ENCODE peak calls at places on chromosomes 3 and 15, in six cellular contexts. L, X, D, O, B and V are unnamed samples.

GRCh38 chr3:30273304-30274072 is 332.9 kb upstream of the TGFBR2 start:
- DNase-seq in X (peak; percentile 81), B (no peak), L (no peak), O (no peak), D (no peak), V (no peak)

GRCh38 chr3:182212479-182213076 is 500.9 kb downstream of the SOX2 start:
- DNase-seq in L (peak; percentile 99), O (no peak), B (no peak), D (no peak), X (peak; percentile 99), V (no peak)

GRCh38 chr3:124887996-124888298 is 782 bp upstream of the ITGB5 start:
- DNase-seq in L (no peak), X (no peak), B (no peak), D (no peak), O (no peak), V (no peak)

GRCh38 chr3:195094211-195094921 is 176.6 kb downstream of the XXYLT1 start:
- DNase-seq in L (peak; percentile 37), B (no peak), X (no peak), D (no peak), O (no peak), V (no peak)

GRCh38 chr15:69410290-69410874 is 3.8 kb upstream of the KIF23 start:
- DNase-seq in O (peak; percentile 55), L (peak; percentile 83), B (peak; percentile 53), D (peak; percentile 13), X (peak; percentile 44), V (peak; percentile 39)

GRCh38 chr15:20340931-20341661 is 200.5 kb downstream of the GOLGA6L6 start:
- DNase-seq in X (no peak), B (peak; percentile 41), D (no peak), O (peak; percentile 38), L (no peak), V (no peak)

GRCh38 chr3:168034152-168034928 is 61.4 kb downstream of the GOLIM4 start:
- DNase-seq in L (peak; percentile 85), B (no peak), X (peak; percentile 76), D (no peak), O (no peak), V (no peak)

GRCh38 chr15:52518972-52519371 is 9.7 kb downstream of the MYO5A start:
- DNase-seq in O (no peak), B (no peak), X (no peak), D (no peak), L (no peak), V (no peak)

GRCh38 chr15:39628131-39628482 is 47.2 kb downstream of the THBS1 start:
- DNase-seq in O (no peak), B (no peak), D (no peak), X (no peak), L (no peak), V (no peak)

GRCh38 chr3:143124683-143125520 is 5.3 kb downstream of the CHST2 start:
- DNase-seq in X (no peak), B (no peak), O (no peak), L (no peak), D (no peak), V (no peak)

GRCh38 chr3:178518660-178519396 is 17.4 kb upstream of the KCNMB2 start:
- DNase-seq in L (peak; percentile 85), D (no peak), B (no peak), O (no peak), X (peak; percentile 40), V (no peak)

GRCh38 chr15:62591842-62592838 is 427.1 kb upstream of the C2CD4B start:
- DNase-seq in D (no peak), X (peak; percentile 64), B (no peak), L (peak; percentile 70), O (no peak), V (no peak)

GRCh38 chr3:162491957-162492356 is 995.3 kb downstream of the OTOL1 start:
- DNase-seq in B (no peak), O (no peak), X (peak; percentile 14), D (no peak), L (no peak), V (no peak)

GRCh38 chr3:54133196-54133595 is 10.8 kb downstream of the CACNA2D3 start:
- DNase-seq in O (no peak), L (peak; percentile 7), D (no peak), B (no peak), X (no peak), V (no peak)

GRCh38 chr15:100663066-100663465 is 60.7 kb downstream of the ASB7 start:
- DNase-seq in L (peak; percentile 51), B (no peak), O (peak; percentile 55), X (peak; percentile 19), D (no peak), V (peak; percentile 50)

GRCh38 chr3:27219127-27219860 is 149.9 kb downstream of the NEK10 start:
- DNase-seq in D (no peak), B (no peak), X (peak; percentile 56), L (peak; percentile 45), O (no peak), V (no peak)

GRCh38 chr15:95994418-95994817 is 336.1 kb upstream of the NR2F2 start:
- DNase-seq in X (peak; percentile 69), O (no peak), D (no peak), L (peak; percentile 59), B (no peak), V (no peak)

GRCh38 chr15:90075420-90076289 is 26.6 kb downstream of the IDH2 start:
- DNase-seq in B (peak; percentile 64), X (peak; percentile 47), D (no peak), L (no peak), O (no peak), V (no peak)

GRCh38 chr3:66066963-66067617 is 28.4 kb upstream of the MAGI1 start:
- DNase-seq in X (no peak), L (peak; percentile 13), D (no peak), O (no peak), B (no peak), V (no peak)

GRCh38 chr3:157436583-157437300 is at the start of gene PTX3:
- DNase-seq in D (no peak), X (peak; percentile 92), B (peak; percentile 18), L (peak; percentile 96), O (peak; percentile 27), V (peak; percentile 12)

GRCh38 chr15:64949383-64950141 is 37.9 kb downstream of the ANKDD1A start:
- DNase-seq in L (no peak), O (no peak), D (no peak), B (no peak), X (no peak), V (no peak)

GRCh38 chr3:13137808-13138565 is 64.8 kb upstream of the IQSEC1 start:
- DNase-seq in B (no peak), D (no peak), L (no peak), O (no peak), X (no peak), V (no peak)

GRCh38 chr3:11363732-11364131 is 91.5 kb downstream of the ATG7 start:
- DNase-seq in X (no peak), D (no peak), B (no peak), O (no peak), L (no peak), V (no peak)

GRCh38 chr3:106824856-106825255 is 552.4 kb upstream of the CCDC54 start:
- DNase-seq in X (peak; percentile 83), L (peak; percentile 96), B (no peak), O (no peak), D (no peak), V (peak; percentile 16)

GRCh38 chr3:5035113-5035512 is 55.9 kb downstream of the BHLHE40 start:
- DNase-seq in D (no peak), B (no peak), O (no peak), L (no peak), X (no peak), V (no peak)

GRCh38 chr15:89496155-89497098 is at the start of gene RHCG:
- DNase-seq in D (no peak), O (no peak), L (peak; percentile 24), B (peak; percentile 41), X (peak; percentile 36), V (no peak)

GRCh38 chr3:35784162-35784561 is 144.8 kb downstream of the ARPP21 start:
- DNase-seq in B (no peak), D (no peak), O (no peak), L (no peak), X (no peak), V (no peak)

GRCh38 chr3:130699765-130700164 is 46.9 kb downstream of the PIK3R4 start:
- DNase-seq in O (no peak), X (no peak), D (no peak), B (no peak), L (peak; percentile 28), V (peak; percentile 16)

GRCh38 chr3:117463716-117464115 is 754.1 kb downstream of the TUSC7 start:
- DNase-seq in X (no peak), L (no peak), B (no peak), O (no peak), D (no peak), V (no peak)

GRCh38 chr15:63602595-63602994 is 5.4 kb downstream of the FBXL22 start:
- DNase-seq in B (no peak), X (no peak), O (no peak), D (no peak), L (no peak), V (no peak)

GRCh38 chr3:18559323-18559972 is 134.3 kb upstream of the SATB1 start:
- DNase-seq in D (peak; percentile 13), X (peak; percentile 14), L (peak; percentile 29), B (peak; percentile 67), O (no peak), V (peak; percentile 25)

GRCh38 chr3:187261541-187261969 is 30.0 kb downstream of the MASP1 start:
- DNase-seq in D (no peak), B (no peak), X (peak; percentile 77), L (peak; percentile 28), O (no peak), V (no peak)

GRCh38 chr3:8497582-8497981 is 4.0 kb upstream of the LMCD1 start:
- DNase-seq in B (no peak), L (peak; percentile 79), O (no peak), D (no peak), X (peak; percentile 75), V (no peak)

GRCh38 chr3:194884649-194885315 is 199.1 kb downstream of the FAM43A start:
- DNase-seq in O (no peak), X (no peak), L (peak; percentile 57), B (no peak), D (no peak), V (no peak)

GRCh38 chr3:194091141-194091540 is 44.8 kb upstream of the HES1 start:
- DNase-seq in O (no peak), L (peak; percentile 100), B (no peak), X (peak; percentile 88), D (no peak), V (no peak)

GRCh38 chr3:104768886-104769285 is 597.8 kb upstream of the ALCAM start:
- DNase-seq in O (no peak), L (peak; percentile 29), B (no peak), X (peak; percentile 67), D (no peak), V (no peak)

GRCh38 chr15:35764661-35765519 is 218.9 kb upstream of the DPH6 start:
- DNase-seq in L (no peak), B (no peak), X (no peak), O (no peak), D (no peak), V (no peak)

GRCh38 chr15:90334304-90334731 is 17.8 kb upstream of the ZNF774 start:
- DNase-seq in B (no peak), X (no peak), L (no peak), D (no peak), O (no peak), V (no peak)

GRCh38 chr15:28955160-28955502 is 69.4 kb downstream of the APBA2 start:
- DNase-seq in X (peak; percentile 86), O (no peak), L (peak; percentile 93), D (no peak), B (no peak), V (no peak)